ENCODE peak calls at places on chromosomes 6 and 20, in seven cellular contexts. E is effector memory CD4-positive, alpha-beta T cell; W is T-cell; Z is OCI-LY7; F is left cardiac atrium; D is CD8-positive, alpha-beta memory T cell; C is CD4-positive, alpha-beta memory T cell. T is an unnamed sample.

GRCh38 chr20:17385798-17386197 is 145.4 kb downstream of the BFSP1 start:
- DNase-seq in W (no peak), Z (no peak), D (no peak), F (no peak), C (no peak), E (no peak), T (no peak)

GRCh38 chr20:37627060-37627766 is 66.6 kb upstream of the CTNNBL1 start:
- DNase-seq in Z (peak), W (no peak), D (no peak), F (peak), C (no peak), E (no peak), T (peak)

GRCh38 chr6:122869437-122870024 is 80.5 kb downstream of the SMPDL3A start:
- DNase-seq in F (no peak), D (no peak), W (no peak), E (no peak), Z (peak), C (no peak), T (peak)

GRCh38 chr6:41707565-41708200 is 27.7 kb downstream of the TFEB start:
- DNase-seq in F (peak), E (peak), Z (peak), W (peak), D (no peak), C (peak), T (no peak)

GRCh38 chr6:97049254-97050004 is 124.9 kb downstream of the KLHL32 start:
- DNase-seq in E (no peak), C (no peak), D (no peak), Z (peak), F (no peak), W (no peak), T (no peak)

GRCh38 chr20:22379472-22379871 is 204.9 kb downstream of the FOXA2 start:
- DNase-seq in C (no peak), Z (no peak), D (no peak), F (no peak), E (no peak), W (no peak), T (no peak)

GRCh38 chr20:1360094-1360493 is 31.2 kb upstream of the SDCBP2 start:
- DNase-seq in Z (no peak), F (no peak), E (no peak), D (no peak), C (no peak), W (no peak), T (no peak)

GRCh38 chr6:168133707-168134398 is 54.8 kb upstream of the FRMD1 start:
- DNase-seq in F (no peak), E (no peak), W (no peak), C (no peak), Z (no peak), D (no peak), T (no peak)

GRCh38 chr6:166499350-166500163 is 86.9 kb downstream of the RAMACL start:
- DNase-seq in F (no peak), C (no peak), D (no peak), E (no peak), W (no peak), Z (no peak), T (no peak)

GRCh38 chr20:59463541-59463940 is 140.8 kb upstream of the PHACTR3 start:
- DNase-seq in Z (no peak), W (no peak), D (no peak), E (no peak), C (no peak), F (no peak), T (no peak)

T was measured in cardiac fibroblast.